ENCODE peak calls at places on chromosomes 16 and 17, in seven cellular contexts. One of them, this sample, is unnamed.

GRCh38 chr17:48624544-48625501 is 1.3 kb downstream of the HOXB9 start:
- DNase-seq in hypothalamus: no peak
- DNase-seq in putamen: no peak
- DNase-seq in B cell: no peak
- DNase-seq in Jurkat, Clone E6-1: no peak
- DNase-seq in EL: no peak
- DNase-seq in stimulated activated CD4-positive, alpha-beta T cell treated with anti-CD3 and anti-CD28 coated beads, Interleukin-4, amount 100 ng/mL, for 1 hour: peak
- DNase-seq in this sample: no peak

GRCh38 chr16:57848181-57848580 is 45.9 kb upstream of the KIFC3 start:
- DNase-seq in hypothalamus: no peak
- DNase-seq in Jurkat, Clone E6-1: no peak
- DNase-seq in B cell: no peak
- DNase-seq in stimulated activated CD4-positive, alpha-beta T cell treated with anti-CD3 and anti-CD28 coated beads, Interleukin-4, amount 100 ng/mL, for 1 hour: no peak
- DNase-seq in EL: no peak
- DNase-seq in putamen: no peak
- DNase-seq in this sample: no peak

GRCh38 chr17:6947745-6948144 is 48.1 kb upstream of the ALOX12 start:
- DNase-seq in stimulated activated CD4-positive, alpha-beta T cell treated with anti-CD3 and anti-CD28 coated beads, Interleukin-4, amount 100 ng/mL, for 1 hour: no peak
- DNase-seq in EL: no peak
- DNase-seq in B cell: no peak
- DNase-seq in hypothalamus: no peak
- DNase-seq in putamen: no peak
- DNase-seq in Jurkat, Clone E6-1: no peak
- DNase-seq in this sample: no peak

GRCh38 chr16:15477802-15478201 is 43.4 kb downstream of the BMERB1 start:
- DNase-seq in Jurkat, Clone E6-1: no peak
- DNase-seq in hypothalamus: no peak
- DNase-seq in stimulated activated CD4-positive, alpha-beta T cell treated with anti-CD3 and anti-CD28 coated beads, Interleukin-4, amount 100 ng/mL, for 1 hour: no peak
- DNase-seq in B cell: no peak
- DNase-seq in EL: no peak
- DNase-seq in putamen: no peak
- DNase-seq in this sample: no peak

GRCh38 chr17:63191610-63192009 is 225.6 kb downstream of the TANC2 start:
- DNase-seq in putamen: no peak
- DNase-seq in B cell: peak
- DNase-seq in EL: no peak
- DNase-seq in Jurkat, Clone E6-1: no peak
- DNase-seq in hypothalamus: no peak
- DNase-seq in stimulated activated CD4-positive, alpha-beta T cell treated with anti-CD3 and anti-CD28 coated beads, Interleukin-4, amount 100 ng/mL, for 1 hour: no peak
- DNase-seq in this sample: no peak

GRCh38 chr17:39018267-39019134 is 51.3 kb upstream of the FBXO47 start:
- DNase-seq in B cell: no peak
- DNase-seq in hypothalamus: no peak
- DNase-seq in Jurkat, Clone E6-1: peak
- DNase-seq in stimulated activated CD4-positive, alpha-beta T cell treated with anti-CD3 and anti-CD28 coated beads, Interleukin-4, amount 100 ng/mL, for 1 hour: peak
- DNase-seq in EL: no peak
- DNase-seq in putamen: peak
- DNase-seq in this sample: no peak

GRCh38 chr16:76748698-76749097 is 442.3 kb upstream of the MON1B start:
- DNase-seq in B cell: no peak
- DNase-seq in putamen: no peak
- DNase-seq in Jurkat, Clone E6-1: no peak
- DNase-seq in EL: no peak
- DNase-seq in stimulated activated CD4-positive, alpha-beta T cell treated with anti-CD3 and anti-CD28 coated beads, Interleukin-4, amount 100 ng/mL, for 1 hour: no peak
- DNase-seq in hypothalamus: no peak
- DNase-seq in this sample: no peak

GRCh38 chr17:57553991-57554825 is 190.9 kb downstream of the CCDC182 start:
- DNase-seq in putamen: no peak
- DNase-seq in Jurkat, Clone E6-1: no peak
- DNase-seq in EL: no peak
- DNase-seq in stimulated activated CD4-positive, alpha-beta T cell treated with anti-CD3 and anti-CD28 coated beads, Interleukin-4, amount 100 ng/mL, for 1 hour: no peak
- DNase-seq in B cell: no peak
- DNase-seq in hypothalamus: no peak
- DNase-seq in this sample: no peak

GRCh38 chr16:1510941-1511351 is 17.8 kb downstream of the TELO2 start:
- DNase-seq in hypothalamus: no peak
- DNase-seq in EL: no peak
- DNase-seq in putamen: no peak
- DNase-seq in Jurkat, Clone E6-1: no peak
- DNase-seq in stimulated activated CD4-positive, alpha-beta T cell treated with anti-CD3 and anti-CD28 coated beads, Interleukin-4, amount 100 ng/mL, for 1 hour: no peak
- DNase-seq in B cell: no peak
- DNase-seq in this sample: no peak

GRCh38 chr16:19808061-19808621 is 76.5 kb downstream of the GPRC5B start:
- DNase-seq in putamen: peak
- DNase-seq in hypothalamus: peak
- DNase-seq in Jurkat, Clone E6-1: no peak
- DNase-seq in EL: no peak
- DNase-seq in stimulated activated CD4-positive, alpha-beta T cell treated with anti-CD3 and anti-CD28 coated beads, Interleukin-4, amount 100 ng/mL, for 1 hour: no peak
- DNase-seq in B cell: no peak
- DNase-seq in this sample: peak

GRCh38 chr17:78514521-78514920 is 62.7 kb downstream of the DNAH17 start:
- DNase-seq in B cell: no peak
- DNase-seq in putamen: no peak
- DNase-seq in Jurkat, Clone E6-1: no peak
- DNase-seq in stimulated activated CD4-positive, alpha-beta T cell treated with anti-CD3 and anti-CD28 coated beads, Interleukin-4, amount 100 ng/mL, for 1 hour: no peak
- DNase-seq in EL: no peak
- DNase-seq in hypothalamus: no peak
- DNase-seq in this sample: no peak

GRCh38 chr17:46129302-46129701 is 63.9 kb downstream of the KANSL1 start:
- DNase-seq in B cell: no peak
- DNase-seq in EL: no peak
- DNase-seq in hypothalamus: no peak
- DNase-seq in putamen: no peak
- DNase-seq in stimulated activated CD4-positive, alpha-beta T cell treated with anti-CD3 and anti-CD28 coated beads, Interleukin-4, amount 100 ng/mL, for 1 hour: no peak
- DNase-seq in Jurkat, Clone E6-1: no peak
- DNase-seq in this sample: no peak

GRCh38 chr17:50218771-50219315 is 17.4 kb upstream of the COL1A1 start:
- DNase-seq in hypothalamus: no peak
- DNase-seq in B cell: no peak
- DNase-seq in putamen: no peak
- DNase-seq in stimulated activated CD4-positive, alpha-beta T cell treated with anti-CD3 and anti-CD28 coated beads, Interleukin-4, amount 100 ng/mL, for 1 hour: no peak
- DNase-seq in Jurkat, Clone E6-1: no peak
- DNase-seq in EL: peak
- DNase-seq in this sample: no peak

GRCh38 chr16:19858006-19858653 is 26.5 kb downstream of the GPRC5B start:
- DNase-seq in B cell: no peak
- DNase-seq in hypothalamus: no peak
- DNase-seq in stimulated activated CD4-positive, alpha-beta T cell treated with anti-CD3 and anti-CD28 coated beads, Interleukin-4, amount 100 ng/mL, for 1 hour: no peak
- DNase-seq in putamen: no peak
- DNase-seq in Jurkat, Clone E6-1: no peak
- DNase-seq in EL: no peak
- DNase-seq in this sample: no peak

This sample was measured in G401.